ENCODE peak calls at places on chromosomes 3 and 15, in four cellular contexts. W is NCI-H2029, Q is HFFc6, M is HFF-Myc. P is an unnamed sample.
A peak's percentile ranks its signal among the peaks of the same experiment; 100 is the strongest.

GRCh38 chr3:42562047-42562907 is 19.5 kb downstream of the SEC22C start:
- DNase-seq in W (no peak), Q (no peak), M (no peak), P (no peak)

GRCh38 chr3:56800373-56801150 is 1.2 kb downstream of the ARHGEF3 start:
- DNase-seq in W (no peak), Q (no peak), M (no peak), P (no peak)

GRCh38 chr15:101006931-101007687 is 88.0 kb downstream of the LRRK1 start:
- DNase-seq in W (peak; percentile 42), Q (peak; percentile 60), M (peak; percentile 62), P (peak; percentile 17)

GRCh38 chr15:65212097-65212496 is 824 bp upstream of the CILP start:
- DNase-seq in W (no peak), Q (no peak), M (no peak), P (no peak)

GRCh38 chr15:67937153-67937761 is 97.4 kb upstream of the RNU6-1 start:
- DNase-seq in W (no peak), Q (no peak), M (no peak), P (no peak)

GRCh38 chr3:9247361-9248231 is 1.9 kb downstream of the SRGAP3 start:
- DNase-seq in W (no peak), Q (no peak), M (no peak), P (no peak)

GRCh38 chr3:23019596-23020300 is 183.4 kb upstream of the UBE2E2 start:
- DNase-seq in W (no peak), Q (no peak), M (no peak), P (no peak)

GRCh38 chr15:56683925-56684324 is 49.4 kb downstream of the ZNF280D start:
- DNase-seq in W (no peak), Q (no peak), M (no peak), P (no peak)

GRCh38 chr15:33028495-33028894 is 166.0 kb downstream of the FMN1 start:
- DNase-seq in W (no peak), Q (no peak), M (peak; percentile 75), P (no peak)